ENCODE peak calls at places on chromosomes 7 and 10, in six cellular contexts. B is psoas muscle; U is CD4-positive, alpha-beta T cell; E is cardiac muscle cell; D is tibial artery; S is substantia nigra. R is an unnamed sample.

GRCh38 chr7:19118896-19119301 is 1.5 kb upstream of the TWIST1 start:
- DNase-seq in B (no peak), E (peak; percentile 30), U (no peak), S (no peak), D (no peak), R (no peak)

GRCh38 chr10:4234661-4235060 is 449.7 kb upstream of the KLF6 start:
- DNase-seq in D (no peak), U (peak; percentile 14), E (peak; percentile 68), B (no peak), S (no peak), R (no peak)

GRCh38 chr10:7563770-7564169 is 103.0 kb downstream of the ITIH5 start:
- DNase-seq in D (no peak), S (no peak), E (no peak), B (no peak), U (no peak), R (peak; percentile 13)

GRCh38 chr7:128919881-128920789 is 9.6 kb upstream of the KCP start:
- DNase-seq in E (no peak), S (no peak), B (no peak), D (no peak), U (no peak), R (no peak)

GRCh38 chr10:72274730-72275350 is 1.1 kb downstream of the DDIT4 start:
- DNase-seq in E (peak; percentile 81), D (peak; percentile 72), S (peak; percentile 77), U (peak; percentile 75), B (peak; percentile 82), R (peak; percentile 68)

GRCh38 chr10:76352300-76352699 is 920.9 kb downstream of the LRMDA start:
- DNase-seq in E (peak; percentile 76), S (no peak), D (no peak), B (no peak), U (no peak), R (no peak)

GRCh38 chr7:64888901-64889685 is 14.0 kb upstream of the ZNF273 start:
- DNase-seq in E (peak; percentile 34), B (no peak), D (no peak), S (no peak), U (no peak), R (no peak)

GRCh38 chr10:90822508-90822907 is 35.3 kb downstream of the HTR7 start:
- DNase-seq in U (no peak), E (no peak), B (no peak), D (no peak), S (no peak), R (no peak)

GRCh38 chr7:68063171-68063570 is 1066.5 kb downstream of the TYW1 start:
- DNase-seq in D (no peak), B (no peak), U (no peak), S (no peak), E (peak; percentile 16), R (no peak)

GRCh38 chr7:1418505-1419309 is 40.6 kb downstream of the MICALL2 start:
- DNase-seq in E (peak; percentile 32), S (no peak), D (no peak), U (no peak), B (no peak), R (no peak)

GRCh38 chr10:96986200-96986856 is 154.2 kb downstream of the LCOR start:
- DNase-seq in D (no peak), B (no peak), E (no peak), S (no peak), U (no peak), R (no peak)

GRCh38 chr7:16684935-16685334 is 39.0 kb downstream of the BZW2 start:
- DNase-seq in E (no peak), U (no peak), B (no peak), D (no peak), S (no peak), R (no peak)

GRCh38 chr7:128693373-128694015 is 21.4 kb downstream of the GARIN1A start:
- DNase-seq in B (no peak), E (no peak), D (no peak), U (no peak), S (no peak), R (no peak)

GRCh38 chr10:29588640-29589421 is 45.9 kb downstream of the SVIL start:
- DNase-seq in U (no peak), D (no peak), E (peak; percentile 56), B (peak; percentile 47), S (no peak), R (no peak)

GRCh38 chr7:22854158-22855048 is 31.8 kb upstream of the TOMM7 start:
- DNase-seq in U (peak; percentile 75), D (peak; percentile 94), E (peak; percentile 95), S (peak; percentile 65), B (peak; percentile 95), R (peak; percentile 20)

GRCh38 chr7:151744051-151744580 is 132.8 kb downstream of the PRKAG2 start:
- DNase-seq in E (no peak), U (no peak), B (no peak), S (no peak), D (no peak), R (no peak)
- H3K27ac ChIP-seq in E (no peak overlapping the region), U (no peak overlapping the region), B (no peak overlapping the region), S (no peak overlapping the region), D (peak overlapping the region; percentile 61), R (no peak overlapping the region)

GRCh38 chr7:55080000-55080629 is 61.3 kb downstream of the EGFR start:
- DNase-seq in U (no peak), B (no peak), S (no peak), D (no peak), E (no peak), R (no peak)

GRCh38 chr7:55081067-55081853 is 62.4 kb downstream of the EGFR start:
- DNase-seq in D (peak; percentile 35), S (no peak), U (no peak), B (no peak), E (peak; percentile 57), R (no peak)

GRCh38 chr7:55075464-55075971 is 56.7 kb downstream of the EGFR start:
- DNase-seq in D (peak; percentile 77), S (no peak), E (no peak), U (no peak), B (peak; percentile 77), R (no peak)

GRCh38 chr7:55077581-55078410 is 59.0 kb downstream of the EGFR start:
- DNase-seq in E (no peak), S (no peak), B (no peak), U (no peak), D (no peak), R (no peak)

DNA sequence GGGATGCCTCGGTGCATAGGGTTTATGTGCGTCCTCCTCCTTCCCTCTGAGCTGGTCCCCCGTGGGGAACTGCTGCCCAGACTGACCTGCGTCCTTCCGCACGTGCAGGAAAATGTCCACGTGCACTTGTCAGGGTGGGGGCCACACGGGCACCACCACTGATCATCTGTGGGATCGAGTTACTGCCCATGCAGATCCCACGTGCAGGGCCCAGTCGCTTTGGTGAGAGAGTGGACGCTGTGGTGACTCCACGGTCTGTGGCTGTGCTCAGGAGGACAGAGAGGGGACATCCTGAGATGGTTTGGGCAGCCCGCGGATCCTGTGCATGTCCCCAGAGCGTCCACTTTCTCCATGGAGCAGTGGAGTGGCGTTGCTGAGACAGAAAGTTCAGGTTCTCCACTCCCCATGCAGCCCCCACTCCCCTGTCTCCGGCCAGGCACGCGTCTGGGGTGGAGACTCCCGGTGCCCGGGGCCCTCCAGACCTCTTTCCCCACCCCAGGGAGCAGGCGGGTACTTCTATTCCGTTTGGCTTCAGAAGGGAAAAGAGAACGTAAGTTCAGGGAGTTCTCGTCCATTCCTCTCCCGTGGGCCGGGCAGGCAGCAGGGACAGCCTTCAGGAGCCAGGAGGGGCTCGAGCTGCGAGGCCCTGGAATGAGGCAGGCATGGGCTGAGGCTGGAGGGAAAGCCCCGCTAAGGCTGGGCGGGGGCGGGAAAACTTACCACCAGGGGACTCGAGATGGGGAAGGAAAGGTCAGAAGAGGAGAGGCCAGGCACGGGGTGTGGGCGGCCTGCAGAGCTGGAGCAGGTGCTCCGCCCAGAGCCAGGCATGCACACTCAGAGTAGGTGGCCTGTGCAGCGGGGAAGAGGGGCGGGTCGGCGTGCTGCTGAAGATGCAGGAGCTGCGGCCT is 59.9 kb downstream of the EGFR start:
- DNase-seq in S (no peak), U (no peak), B (no peak), D (no peak), E (no peak), R (no peak)
- H3K27ac ChIP-seq in S (no peak overlapping the region), U (no peak overlapping the region), B (peak overlapping the region; percentile 60), D (no peak overlapping the region), E (no peak overlapping the region), R (no peak overlapping the region)

GRCh38 chr10:122135251-122136025 is 135.7 kb upstream of the BTBD16 start:
- DNase-seq in U (no peak), B (no peak), S (no peak), D (no peak), E (peak; percentile 50), R (no peak)
- H3K27ac ChIP-seq in U (no peak overlapping the region), B (peak overlapping the region; percentile 9), S (no peak overlapping the region), D (no peak overlapping the region), E (peak overlapping the region; percentile 32), R (no peak overlapping the region)

GRCh38 chr10:43237128-43237527 is 29.7 kb downstream of the RASGEF1A start:
- DNase-seq in D (peak; percentile 8), S (no peak), B (no peak), E (no peak), U (no peak), R (no peak)
- H3K27ac ChIP-seq in D (no peak overlapping the region), S (no peak overlapping the region), B (no peak overlapping the region), E (no peak overlapping the region), U (no peak overlapping the region), R (no peak overlapping the region)

GRCh38 chr10:79137404-79137803 is 68.6 kb downstream of the ZMIZ1 start:
- DNase-seq in D (no peak), S (no peak), B (no peak), E (no peak), U (no peak), R (no peak)
- H3K27ac ChIP-seq in D (peak overlapping the region; percentile 68), S (peak overlapping the region; percentile 58), B (peak overlapping the region; percentile 73), E (peak overlapping the region; percentile 99), U (peak overlapping the region; percentile 17), R (peak overlapping the region; percentile 48)

GRCh38 chr10:49139866-49140195 is 6.0 kb upstream of the FAM170B start:
- DNase-seq in E (peak; percentile 53), U (no peak), D (no peak), S (no peak), B (no peak), R (no peak)
- H3K27ac ChIP-seq in E (no peak overlapping the region), U (no peak overlapping the region), D (no peak overlapping the region), S (no peak overlapping the region), B (peak overlapping the region; percentile 30), R (no peak overlapping the region)